ENCODE peak calls at places on chromosomes 4 and X, in nine cellular contexts. M, I, X, N, D, L, U, E and J are unnamed samples.

GRCh38 chr4:54542119-54542438 is 115.7 kb upstream of the KIT start:
- DNase-seq in M (no peak), D (no peak), N (no peak), U (no peak), I (no peak), L (no peak), X (peak; percentile 47), E (no peak), J (no peak)

GRCh38 chrX:48833531-48834138 is 1.8 kb downstream of the PCSK1N start:
- DNase-seq in M (no peak), X (no peak), I (no peak), N (no peak), D (no peak), L (no peak), U (no peak), E (no peak), J (no peak)

GRCh38 chr4:153362184-153362583 is 17.7 kb downstream of the MND1 start:
- DNase-seq in I (peak; percentile 53), M (no peak), N (no peak), E (no peak), X (no peak), L (no peak), D (no peak), U (no peak), J (no peak)

GRCh38 chr4:123744664-123745290 is 348.2 kb downstream of the SPRY1 start:
- DNase-seq in U (peak; percentile 47), L (no peak), X (peak; percentile 53), E (no peak), D (no peak), M (no peak), I (no peak), N (no peak), J (no peak)

GRCh38 chrX:23784487-23785301 is 1.7 kb downstream of the SAT1 start:
- DNase-seq in E (no peak), I (peak; percentile 76), N (no peak), L (no peak), M (no peak), X (peak; percentile 83), D (peak; percentile 87), U (no peak), J (peak; percentile 26)

GRCh38 chr4:173998471-173999144 is 284.9 kb downstream of the FBXO8 start:
- DNase-seq in U (no peak), M (no peak), N (no peak), D (no peak), E (no peak), L (no peak), I (no peak), X (no peak), J (no peak)

GRCh38 chrX:118360429-118361125 is 14.7 kb downstream of the WDR44 start:
- DNase-seq in N (no peak), X (peak; percentile 65), L (no peak), M (no peak), I (peak; percentile 58), U (no peak), D (no peak), E (no peak), J (no peak)

GRCh38 chrX:40318796-40319195 is 221.0 kb upstream of the BCOR start:
- DNase-seq in I (no peak), U (no peak), X (no peak), M (no peak), N (no peak), L (no peak), E (no peak), D (no peak), J (no peak)

GRCh38 chr4:177371452-177371851 is 61.8 kb downstream of the NEIL3 start:
- DNase-seq in L (no peak), M (no peak), E (no peak), I (no peak), D (no peak), N (no peak), U (no peak), X (no peak), J (no peak)

GRCh38 chrX:46587158-46587557 is 13.6 kb downstream of the CHST7 start:
- DNase-seq in E (no peak), I (no peak), N (no peak), U (peak; percentile 31), M (no peak), X (peak; percentile 76), D (peak; percentile 33), L (no peak), J (peak; percentile 44)